ENCODE peak calls at places on chromosomes 4 and X, in four cellular contexts. One of them, this sample, is unnamed.

GRCh38 chrX:132933170-132933569 is 25.3 kb downstream of the HS6ST2 start:
- DNase-seq in fibroblast of lung: no peak
- DNase-seq in CD8-positive, alpha-beta memory T cell: no peak
- DNase-seq in EH: no peak
- DNase-seq in this sample: no peak

GRCh38 chrX:153684447-153685178 is 3.1 kb upstream of the SLC6A8 start:
- DNase-seq in fibroblast of lung: no peak
- DNase-seq in CD8-positive, alpha-beta memory T cell: no peak
- DNase-seq in EH: no peak
- DNase-seq in this sample: no peak

GRCh38 chr4:182449960-182450359 is 206.8 kb downstream of the TENM3 start:
- DNase-seq in fibroblast of lung: peak
- DNase-seq in CD8-positive, alpha-beta memory T cell: no peak
- DNase-seq in EH: peak
- DNase-seq in this sample: no peak

GRCh38 chrX:20412871-20413486 is 146.3 kb upstream of the RPS6KA3 start:
- DNase-seq in fibroblast of lung: no peak
- DNase-seq in CD8-positive, alpha-beta memory T cell: peak
- DNase-seq in EH: no peak
- DNase-seq in this sample: no peak

GRCh38 chr4:144174401-144175067 is 34.0 kb upstream of the GYPA start:
- DNase-seq in fibroblast of lung: peak
- DNase-seq in CD8-positive, alpha-beta memory T cell: peak
- DNase-seq in EH: peak
- DNase-seq in this sample: peak

GRCh38 chr4:12672320-12672719 is 811.8 kb downstream of the RAB28 start:
- DNase-seq in fibroblast of lung: no peak
- DNase-seq in CD8-positive, alpha-beta memory T cell: no peak
- DNase-seq in EH: no peak
- DNase-seq in this sample: no peak

GRCh38 chr4:1578968-1579833 is 104.9 kb downstream of the FAM53A start:
- DNase-seq in fibroblast of lung: peak
- DNase-seq in CD8-positive, alpha-beta memory T cell: peak
- DNase-seq in EH: peak
- DNase-seq in this sample: no peak

GRCh38 chr4:186557486-186557885 is 2.1 kb upstream of the MTNR1A start:
- DNase-seq in fibroblast of lung: peak
- DNase-seq in CD8-positive, alpha-beta memory T cell: no peak
- DNase-seq in EH: peak
- DNase-seq in this sample: peak

GRCh38 chr4:167555338-167556022 is 321.2 kb upstream of the SPOCK3 start:
- DNase-seq in fibroblast of lung: no peak
- DNase-seq in CD8-positive, alpha-beta memory T cell: no peak
- DNase-seq in EH: no peak
- DNase-seq in this sample: peak

GRCh38 chr4:115944146-115944905 is 830.9 kb upstream of the NDST4 start:
- DNase-seq in fibroblast of lung: peak
- DNase-seq in CD8-positive, alpha-beta memory T cell: no peak
- DNase-seq in EH: no peak
- DNase-seq in this sample: no peak

GRCh38 chrX:23797371-23798128 is 14.6 kb downstream of the SAT1 start:
- DNase-seq in fibroblast of lung: no peak
- DNase-seq in CD8-positive, alpha-beta memory T cell: no peak
- DNase-seq in EH: no peak
- DNase-seq in this sample: no peak

GRCh38 chr4:118918388-118918787 is 29.7 kb downstream of the SYNPO2 start:
- DNase-seq in fibroblast of lung: peak
- DNase-seq in CD8-positive, alpha-beta memory T cell: no peak
- DNase-seq in EH: peak
- DNase-seq in this sample: peak

GRCh38 chr4:136925203-136925602 is 607.1 kb downstream of the PCDH18 start:
- DNase-seq in fibroblast of lung: no peak
- DNase-seq in CD8-positive, alpha-beta memory T cell: no peak
- DNase-seq in EH: no peak
- DNase-seq in this sample: peak

GRCh38 chrX:2819345-2820130 is 9.2 kb upstream of the GYG2 start:
- DNase-seq in fibroblast of lung: no peak
- DNase-seq in CD8-positive, alpha-beta memory T cell: no peak
- DNase-seq in EH: peak
- DNase-seq in this sample: no peak

GRCh38 chr4:37389967-37390580 is 145.5 kb downstream of the NWD2 start:
- DNase-seq in fibroblast of lung: peak
- DNase-seq in CD8-positive, alpha-beta memory T cell: no peak
- DNase-seq in EH: peak
- DNase-seq in this sample: peak

GRCh38 chr4:123444298-123444731 is 47.7 kb downstream of the SPRY1 start:
- DNase-seq in fibroblast of lung: peak
- DNase-seq in CD8-positive, alpha-beta memory T cell: peak
- DNase-seq in EH: no peak
- DNase-seq in this sample: peak

GRCh38 chrX:150062292-150063137 is 124.2 kb upstream of the EOLA2 start:
- DNase-seq in fibroblast of lung: peak
- DNase-seq in CD8-positive, alpha-beta memory T cell: no peak
- DNase-seq in EH: peak
- DNase-seq in this sample: peak

GRCh38 chrX:18410038-18410437 is 15.4 kb upstream of the CDKL5 start:
- DNase-seq in fibroblast of lung: peak
- DNase-seq in CD8-positive, alpha-beta memory T cell: no peak
- DNase-seq in EH: peak
- DNase-seq in this sample: no peak